ENCODE peak calls at places on chromosomes 3 and 15, in four cellular contexts. J is ovary, C is fibroblast of mammary gland, B is right cardiac atrium. H is an unnamed sample.

GRCh38 chr3:164522073-164522763 is 556.1 kb downstream of the SI start:
- DNase-seq in J (no peak), C (no peak), B (peak), H (no peak)

GRCh38 chr3:30749230-30749629 is 142.8 kb downstream of the TGFBR2 start:
- DNase-seq in J (no peak), C (peak), B (no peak), H (peak)

GRCh38 chr15:37679627-37680026 is 254.8 kb upstream of the TMCO5A start:
- DNase-seq in J (no peak), C (no peak), B (no peak), H (no peak)

GRCh38 chr3:133277813-133278212 is 122.0 kb upstream of the BFSP2 start:
- DNase-seq in J (no peak), C (no peak), B (no peak), H (peak)

GRCh38 chr15:89367485-89368451 is 33.1 kb upstream of the POLG start:
- DNase-seq in J (no peak), C (peak), B (no peak), H (no peak)

GRCh38 chr15:55250951-55251350 is 38.7 kb downstream of the RAB27A start:
- DNase-seq in J (no peak), C (no peak), B (no peak), H (no peak)

GRCh38 chr3:169661567-169662214 is 1.8 kb downstream of the MECOM start:
- DNase-seq in J (peak), C (no peak), B (peak), H (peak)

GRCh38 chr3:127226946-127227842 is 34.3 kb downstream of the PRR23E start:
- DNase-seq in J (no peak), C (no peak), B (no peak), H (peak)

GRCh38 chr3:107846282-107846852 is 244.5 kb downstream of the CD47 start:
- DNase-seq in J (peak), C (peak), B (peak), H (peak)

DNA sequence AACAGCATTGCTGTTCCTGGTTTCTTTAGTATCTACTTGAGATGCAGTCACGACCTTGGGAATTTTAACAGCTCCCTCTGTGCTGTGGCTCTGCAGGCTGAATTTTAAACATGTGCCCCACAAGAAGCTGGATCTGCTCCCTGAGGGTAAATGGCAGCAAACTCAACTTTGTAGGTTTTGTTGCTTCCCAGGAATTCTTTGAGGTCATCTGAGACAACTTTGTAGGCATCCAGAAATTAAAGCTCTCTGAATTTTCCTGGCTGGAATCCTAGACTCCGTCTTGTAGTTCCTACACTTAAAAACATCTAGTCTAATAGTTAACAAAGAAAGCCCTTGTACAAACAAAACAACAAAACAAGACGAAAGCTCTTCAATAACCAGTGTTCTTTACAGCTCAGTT is 366.3 kb downstream of the FEZF2 start:
- DNase-seq in J (no peak), C (no peak), B (no peak), H (no peak)
- H3K4me3 ChIP-seq in J (no peak), C (no peak), B (no peak), H (no peak)

GRCh38 chr3:49198161-49198560 is 26.8 kb downstream of the KLHDC8B start:
- DNase-seq in J (no peak), C (peak), B (no peak), H (no peak)

GRCh38 chr3:49205154-49205788 is 33.9 kb downstream of the KLHDC8B start:
- DNase-seq in J (no peak), C (no peak), B (no peak), H (no peak)

GRCh38 chr3:49198611-49199230 is 27.3 kb downstream of the KLHDC8B start:
- DNase-seq in J (no peak), C (no peak), B (peak), H (no peak)

GRCh38 chr3:49199900-49200281 is 28.5 kb downstream of the KLHDC8B start:
- DNase-seq in J (peak), C (peak), B (no peak), H (no peak)

GRCh38 chr3:49199244-49199899 is 28.0 kb downstream of the KLHDC8B start:
- DNase-seq in J (peak), C (peak), B (peak), H (no peak)
- H3K4me3 ChIP-seq in J (peak), C (peak), B (peak), H (no peak)

DNA sequence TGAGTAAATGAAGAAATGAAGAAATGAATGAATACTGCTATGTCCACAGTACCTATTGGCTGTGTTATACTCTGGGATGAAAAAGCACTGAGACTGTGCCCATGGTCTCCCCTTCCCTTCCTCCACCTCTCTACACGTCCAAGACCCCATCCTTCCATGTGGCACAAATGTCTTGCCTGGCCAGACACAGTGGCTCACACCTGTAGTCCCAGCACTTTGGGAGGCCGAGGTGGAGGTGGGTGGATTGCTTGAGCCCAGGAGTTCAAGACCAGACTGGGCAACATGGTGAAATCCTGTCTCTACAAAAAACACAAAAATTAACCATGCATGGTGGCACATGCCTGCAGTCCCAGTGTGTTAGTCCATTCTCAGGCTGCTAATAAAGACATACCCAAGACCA is 200.1 kb downstream of the FAM43A start:
- DNase-seq in J (no peak), C (no peak), B (no peak), H (no peak)
- H3K4me3 ChIP-seq in J (no peak), C (no peak), B (no peak), H (no peak)

GRCh38 chr15:101489633-101490407 is at the start of gene PCSK6:
- DNase-seq in J (peak), C (no peak), B (peak), H (no peak)
- H3K4me3 ChIP-seq in J (peak), C (no peak), B (peak), H (peak)

GRCh38 chr3:151232991-151233390 is 30.0 kb upstream of the GPR171 start:
- DNase-seq in J (no peak), C (no peak), B (no peak), H (no peak)
- H3K4me3 ChIP-seq in J (no peak), C (no peak), B (no peak), H (no peak)

GRCh38 chr3:186824430-186825139 is 17.9 kb upstream of the ADIPOQ start:
- DNase-seq in J (no peak), C (no peak), B (no peak), H (no peak)
- H3K4me3 ChIP-seq in J (no peak), C (no peak), B (no peak), H (no peak)

GRCh38 chr15:92900712-92901052 is 558 bp downstream of the CHD2 start:
- DNase-seq in J (no peak), C (no peak), B (no peak), H (peak)
- H3K4me3 ChIP-seq in J (peak), C (peak), B (peak), H (peak)

GRCh38 chr3:50318615-50319014 is 3.9 kb downstream of the HYAL2 start:
- DNase-seq in J (no peak), C (no peak), B (peak), H (no peak)
- H3K4me3 ChIP-seq in J (no peak), C (no peak), B (no peak), H (no peak)

H was measured in bronchial epithelial cell.